ENCODE peak calls at places on chromosome 5, in four cellular contexts. U, E, X and V are unnamed samples. For H3K4me1, the result is how much of the 10 kb centered on the place peaks cover.

GRCh38 chr5:130578354-130578753 is 586.7 kb downstream of the HINT1 start:
- DNase-seq in U (no peak), E (no peak), X (no peak), V (no peak)

GRCh38 chr5:111892949-111893348 is 136.0 kb upstream of the NREP start:
- DNase-seq in U (no peak), E (no peak), X (no peak), V (peak)

GRCh38 chr5:7878381-7878873 is 9.5 kb downstream of the MTRR start:
- DNase-seq in U (peak), E (peak), X (no peak), V (peak)

GRCh38 chr5:133423618-133424282 is 188.6 kb downstream of the FSTL4 start:
- DNase-seq in U (peak), E (peak), X (peak), V (peak)

GRCh38 chr5:97297063-97297715 is 114.1 kb upstream of the RIOK2 start:
- DNase-seq in U (peak), E (peak), X (peak), V (peak)

GRCh38 chr5:169696621-169697517 is 59.8 kb downstream of the DOCK2 start:
- DNase-seq in U (peak), E (peak), X (no peak), V (peak)

GRCh38 chr5:57456056-57456455 is 26.6 kb downstream of the ACTBL2 start:
- DNase-seq in U (no peak), E (no peak), X (no peak), V (no peak)

GRCh38 chr5:41406424-41406823 is 104.0 kb downstream of the PLCXD3 start:
- DNase-seq in U (no peak), E (no peak), X (no peak), V (no peak)

GRCh38 chr5:63401434-63402046 is 560.7 kb downstream of the HTR1A start:
- DNase-seq in U (peak), E (peak), X (peak), V (peak)

GRCh38 chr5:77129386-77129785 is 42.3 kb upstream of the ZBED3 start:
- DNase-seq in U (no peak), E (peak), X (peak), V (peak)

GRCh38 chr5:10987881-10988504 is 227.0 kb upstream of the DAP start:
- DNase-seq in U (peak), E (peak), X (peak), V (peak)

GRCh38 chr5:73405691-73406090 is 42.9 kb downstream of the FOXD1 start:
- DNase-seq in U (peak), E (no peak), X (no peak), V (peak)

GRCh38 chr5:56011835-56012234 is 17.1 kb upstream of the IL6ST start:
- DNase-seq in U (peak), E (peak), X (no peak), V (peak)

GRCh38 chr5:1187234-1187949 is 14.0 kb upstream of the SLC6A19 start:
- DNase-seq in U (no peak), E (no peak), X (no peak), V (no peak)

GRCh38 chr5:140631063-140631462 is 1.9 kb downstream of the CD14 start:
- DNase-seq in U (no peak), E (no peak), X (no peak), V (no peak)

GRCh38 chr5:176545737-176546509 is 3.2 kb upstream of the CDHR2 start:
- DNase-seq in U (no peak), E (peak), X (no peak), V (no peak)

GRCh38 chr5:93336330-93337110 is 244.5 kb downstream of the NR2F1-AS1 start:
- DNase-seq in U (no peak), E (no peak), X (no peak), V (no peak)

GRCh38 chr5:73118331-73119011 is 1.9 kb upstream of the TMEM171 start:
- DNase-seq in U (no peak), E (no peak), X (no peak), V (no peak)

GRCh38 chr5:73496984-73497457 is 1.2 kb upstream of the BTF3 start:
- DNase-seq in U (peak), E (peak), X (no peak), V (peak)

GRCh38 chr5:2744485-2744884 is 7.0 kb downstream of the IRX2 start:
- DNase-seq in U (peak), E (no peak), X (peak), V (no peak)

GRCh38 chr5:163379298-163380155 is 57.9 kb upstream of the CCNG1 start:
- DNase-seq in U (peak), E (peak), X (no peak), V (peak)

GRCh38 chr5:98734646-98735045 is 38.8 kb upstream of the RGMB start:
- DNase-seq in U (no peak), E (no peak), X (no peak), V (no peak)

DNA sequence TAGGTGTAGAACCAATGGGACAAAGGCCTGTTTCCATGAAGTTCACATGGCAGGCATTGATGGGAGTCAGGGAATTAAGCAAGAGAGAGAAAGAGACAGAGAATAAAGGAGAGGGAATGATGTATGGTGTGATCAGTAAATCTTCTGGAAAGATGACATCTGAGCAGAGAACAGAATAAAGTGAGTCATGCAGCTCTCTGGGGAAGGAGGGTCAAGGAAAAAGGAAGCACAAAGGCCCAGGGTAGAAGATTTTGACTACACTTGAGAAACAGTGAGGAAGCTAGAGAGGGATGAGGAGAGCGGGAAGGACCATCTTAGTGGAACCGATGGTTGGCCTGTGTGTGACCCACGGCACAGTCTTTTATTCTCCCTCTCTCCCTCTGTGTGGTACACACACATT is 425.9 kb downstream of the SPOCK1 start:
- DNase-seq in U (peak), E (peak), X (no peak), V (peak)
- H3K9ac ChIP-seq in U (no peak), E (no peak), X (no peak), V (peak)

GRCh38 chr5:87705876-87706275 is 293.1 kb upstream of the CCNH start:
- DNase-seq in U (peak), E (no peak), X (no peak), V (peak)
- H3K4me1 ChIP-seq in U (under half), E (under half), X (under half), V (under half)

GRCh38 chr5:157730900-157731271 is 334 bp upstream of the THG1L start:
- DNase-seq in U (no peak), E (no peak), X (no peak), V (no peak)

GRCh38 chr5:157732130-157732783 is 1.0 kb downstream of the THG1L start:
- DNase-seq in U (no peak), E (no peak), X (no peak), V (no peak)

GRCh38 chr5:157732784-157733262 is 1.6 kb downstream of the THG1L start:
- DNase-seq in U (no peak), E (no peak), X (no peak), V (no peak)

GRCh38 chr5:157729858-157730257 is 1.4 kb upstream of the THG1L start:
- DNase-seq in U (no peak), E (no peak), X (no peak), V (no peak)

GRCh38 chr5:157731272-157732129 is at the start of gene THG1L:
- DNase-seq in U (peak), E (peak), X (peak), V (peak)
- H3K9ac ChIP-seq in U (peak), E (peak), X (peak), V (peak)

DNA sequence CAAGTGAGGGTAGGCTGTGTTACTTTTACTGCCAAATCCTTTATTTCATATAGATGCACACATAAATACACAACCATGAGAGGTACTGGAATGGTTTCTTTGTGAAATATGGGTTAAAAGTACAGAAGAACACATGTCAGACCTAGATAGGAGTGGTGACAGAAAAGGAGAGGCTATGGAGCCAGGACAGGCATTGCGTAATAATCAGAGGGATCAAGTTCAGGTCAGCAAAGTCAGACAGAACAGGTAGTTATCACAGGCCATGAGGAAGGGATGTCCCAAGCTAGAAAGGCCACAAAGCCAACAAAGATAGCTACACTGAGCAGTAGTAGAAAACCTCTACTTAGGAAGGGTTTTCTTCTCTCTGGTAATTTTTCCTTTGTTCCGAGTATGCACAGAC is 272.6 kb downstream of the KCNN2 start:
- DNase-seq in U (no peak), E (no peak), X (no peak), V (no peak)
- H3K4me1 ChIP-seq in U (under half), E (under half), X (under half), V (under half)